ENCODE peak calls at places on chromosomes 3 and 15, in five cellular contexts. Y is hepatocyte, S is NCI-H2171 treated with DMSO at 0.1 percent for 48 hours, I is HT-29, G is renal cortical epithelial cell. T is an unnamed sample.

GRCh38 chr3:5006755-5007202 is 27.5 kb downstream of the BHLHE40 start:
- DNase-seq in Y (no peak), S (no peak), G (no peak), I (no peak), T (peak)

GRCh38 chr3:50388720-50389352 is 29.5 kb upstream of the TMEM115 start:
- DNase-seq in G (no peak), Y (no peak), S (no peak), I (no peak), T (no peak)

GRCh38 chr15:56052389-56053045 is 59.1 kb upstream of the NEDD4 start:
- DNase-seq in I (peak), S (peak), Y (peak), G (peak), T (peak)

GRCh38 chr3:78565712-78566111 is 1202.1 kb downstream of the ROBO1 start:
- DNase-seq in G (no peak), I (no peak), Y (no peak), S (no peak), T (peak)

GRCh38 chr15:80768158-80768557 is 11.0 kb upstream of the CEMIP start:
- DNase-seq in S (no peak), I (no peak), G (no peak), Y (no peak), T (no peak)

GRCh38 chr3:188383763-188384162 is 229.8 kb downstream of the LPP start:
- DNase-seq in I (no peak), G (peak), Y (no peak), S (no peak), T (no peak)

GRCh38 chr3:56210201-56210774 is 258.0 kb downstream of the ERC2 start:
- DNase-seq in G (no peak), S (no peak), Y (no peak), I (no peak), T (no peak)

GRCh38 chr3:29064085-29064484 is 216.8 kb upstream of the RBMS3 start:
- DNase-seq in I (no peak), S (no peak), Y (no peak), G (peak), T (no peak)

GRCh38 chr3:155676252-155676981 is 68.5 kb downstream of the PLCH1 start:
- DNase-seq in G (peak), Y (peak), I (no peak), S (no peak), T (peak)

GRCh38 chr15:32107477-32108080 is 77.3 kb downstream of the CHRNA7 start:
- DNase-seq in I (no peak), G (no peak), S (no peak), Y (no peak), T (no peak)

GRCh38 chr3:73036694-73037368 is 24.6 kb upstream of the EBLN2 start:
- DNase-seq in S (no peak), I (peak), Y (no peak), G (no peak), T (peak)

GRCh38 chr15:35753486-35753885 is 207.5 kb upstream of the DPH6 start:
- DNase-seq in S (no peak), G (peak), Y (no peak), I (no peak), T (peak)

GRCh38 chr3:45664558-45664957 is 24.6 kb upstream of the SACM1L start:
- DNase-seq in I (no peak), Y (no peak), G (no peak), S (no peak), T (no peak)

GRCh38 chr15:92377083-92377789 is 16.4 kb upstream of the ST8SIA2 start:
- DNase-seq in G (no peak), S (peak), I (no peak), Y (no peak), T (peak)

GRCh38 chr3:73504255-73504654 is 120.5 kb downstream of the PDZRN3 start:
- DNase-seq in S (no peak), G (no peak), I (peak), Y (no peak), T (no peak)

GRCh38 chr3:129121016-129121791 is 400 bp downstream of the RAB43 start:
- DNase-seq in Y (peak), S (no peak), I (no peak), G (peak), T (no peak)

GRCh38 chr3:119930286-119930685 is 148.4 kb downstream of the NR1I2 start:
- DNase-seq in S (no peak), G (peak), Y (no peak), I (no peak), T (no peak)

GRCh38 chr3:133113526-133113925 is 75.3 kb downstream of the TMEM108 start:
- DNase-seq in G (peak), Y (no peak), S (no peak), I (no peak), T (peak)

GRCh38 chr15:61155741-61156700 is 73.1 kb downstream of the RORA start:
- DNase-seq in Y (peak), S (peak), I (no peak), G (peak), T (peak)

GRCh38 chr3:13894812-13895154 is 14.9 kb upstream of the WNT7A start:
- DNase-seq in Y (no peak), I (no peak), G (no peak), S (no peak), T (no peak)

GRCh38 chr15:45274636-45275035 is 22.6 kb downstream of the SLC28A2 start:
- DNase-seq in G (peak), S (no peak), I (no peak), Y (no peak), T (no peak)

GRCh38 chr3:79018671-79019136 is 749.1 kb downstream of the ROBO1 start:
- DNase-seq in S (peak), Y (peak), G (no peak), I (no peak), T (peak)

GRCh38 chr15:31069360-31070000 is 32.0 kb downstream of the TRPM1 start:
- DNase-seq in G (no peak), I (no peak), S (no peak), Y (no peak), T (no peak)

GRCh38 chr3:150627557-150627956 is 24.4 kb downstream of the SELENOT start:
- DNase-seq in S (peak), Y (peak), I (no peak), G (no peak), T (no peak)

GRCh38 chr15:85289677-85290365 is 90.6 kb upstream of the AKAP13 start:
- DNase-seq in I (peak), Y (peak), G (peak), S (peak), T (peak)

GRCh38 chr3:170137971-170138370 is 43.6 kb downstream of the PHC3 start:
- DNase-seq in I (no peak), G (no peak), Y (no peak), S (no peak), T (no peak)

GRCh38 chr15:37981781-37982180 is 47.3 kb downstream of the TMCO5A start:
- DNase-seq in I (peak), Y (peak), G (peak), S (no peak), T (peak)

T was measured in bronchial epithelial cell.